ENCODE peak calls at places on chromosomes 5 and 9, in four cellular contexts. One of them, this sample, is unnamed.

GRCh38 chr5:158458086-158458485 is 599.1 kb upstream of the CLINT1 start:
- DNase-seq in neural crest cell: no peak
- DNase-seq in heart left ventricle: no peak
- DNase-seq in nephron progenitor cell: no peak
- DNase-seq in this sample: no peak

GRCh38 chr9:134056483-134057310 is 11.1 kb downstream of the BRD3 start:
- DNase-seq in neural crest cell: no peak
- DNase-seq in heart left ventricle: peak; percentile 63
- DNase-seq in nephron progenitor cell: no peak
- DNase-seq in this sample: no peak

GRCh38 chr9:109918359-109919163 is 138.6 kb downstream of the PALM2AKAP2 start:
- DNase-seq in neural crest cell: no peak
- DNase-seq in heart left ventricle: no peak
- DNase-seq in nephron progenitor cell: no peak
- DNase-seq in this sample: no peak

GRCh38 chr5:8184455-8185063 is 315.6 kb downstream of the MTRR start:
- DNase-seq in neural crest cell: peak; percentile 53
- DNase-seq in heart left ventricle: no peak
- DNase-seq in nephron progenitor cell: peak; percentile 73
- DNase-seq in this sample: peak; percentile 49

GRCh38 chr5:103327451-103327850 is 68.9 kb downstream of the MACIR start:
- DNase-seq in neural crest cell: no peak
- DNase-seq in heart left ventricle: no peak
- DNase-seq in nephron progenitor cell: no peak
- DNase-seq in this sample: no peak

GRCh38 chr9:31393240-31393639 is 991.2 kb upstream of the ACO1 start:
- DNase-seq in neural crest cell: no peak
- DNase-seq in heart left ventricle: no peak
- DNase-seq in nephron progenitor cell: no peak
- DNase-seq in this sample: no peak

GRCh38 chr5:159262859-159263568 is at the start of gene UBLCP1:
- DNase-seq in neural crest cell: peak; percentile 63
- DNase-seq in heart left ventricle: peak; percentile 89
- DNase-seq in nephron progenitor cell: peak; percentile 78
- DNase-seq in this sample: peak; percentile 84

GRCh38 chr5:133369161-133369783 is 243.1 kb downstream of the FSTL4 start:
- DNase-seq in neural crest cell: no peak
- DNase-seq in heart left ventricle: no peak
- DNase-seq in nephron progenitor cell: no peak
- DNase-seq in this sample: no peak

GRCh38 chr5:137075163-137075970 is 423.8 kb downstream of the SPOCK1 start:
- DNase-seq in neural crest cell: peak; percentile 55
- DNase-seq in heart left ventricle: peak; percentile 66
- DNase-seq in nephron progenitor cell: peak; percentile 82
- DNase-seq in this sample: peak; percentile 96
- TF ChIP-seq CTCF in neural crest cell: peak; percentile 80
- TF ChIP-seq CTCF in heart left ventricle: peak; percentile 51
- TF ChIP-seq CTCF in nephron progenitor cell: peak; percentile 72
- TF ChIP-seq CTCF in this sample: peak; percentile 87

DNA sequence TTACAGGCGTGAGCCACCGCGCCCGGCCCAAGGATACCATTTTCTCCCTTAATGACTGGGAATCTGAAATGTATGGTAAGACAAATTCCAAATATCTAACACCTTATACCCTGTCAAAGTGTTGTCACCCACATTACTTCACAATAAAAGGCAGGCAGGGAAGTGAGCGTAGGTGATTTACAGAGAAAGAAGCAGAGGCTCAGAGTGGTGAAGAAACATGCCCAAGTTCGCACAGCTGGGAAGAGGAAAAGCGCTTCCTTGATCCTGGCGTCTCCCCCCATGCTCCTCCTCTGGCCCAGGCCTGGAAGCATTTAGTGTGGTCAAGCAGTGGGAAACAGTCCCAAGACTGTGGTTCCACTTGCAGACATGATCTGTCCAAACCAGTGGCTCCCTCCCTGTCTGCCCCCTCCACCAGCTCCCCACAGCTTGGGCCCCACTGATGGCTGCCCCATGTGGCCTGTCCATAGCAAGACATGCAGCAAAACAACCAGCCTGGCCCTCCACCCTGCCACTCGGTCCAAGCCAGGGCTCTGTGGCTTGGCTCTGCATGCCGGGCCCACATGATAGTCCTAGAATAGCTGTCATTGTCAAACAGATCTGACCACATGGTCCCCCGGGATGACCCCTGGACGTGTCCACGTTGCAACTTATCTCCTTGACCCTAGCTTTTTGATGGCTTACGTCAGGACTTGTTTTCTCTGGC is 107.2 kb downstream of the TTLL11 start:
- DNase-seq in neural crest cell: no peak
- DNase-seq in heart left ventricle: peak; percentile 81
- DNase-seq in nephron progenitor cell: no peak
- DNase-seq in this sample: no peak
- TF ChIP-seq CTCF in neural crest cell: no peak
- TF ChIP-seq CTCF in heart left ventricle: peak; percentile 35
- TF ChIP-seq CTCF in nephron progenitor cell: no peak
- TF ChIP-seq CTCF in this sample: no peak

GRCh38 chr5:104412649-104413240 is 850.2 kb upstream of the NUDT12 start:
- DNase-seq in neural crest cell: peak; percentile 2
- DNase-seq in heart left ventricle: no peak
- DNase-seq in nephron progenitor cell: peak; percentile 15
- DNase-seq in this sample: peak; percentile 38
- TF ChIP-seq CTCF in neural crest cell: peak; percentile 62
- TF ChIP-seq CTCF in heart left ventricle: peak; percentile 29
- TF ChIP-seq CTCF in nephron progenitor cell: peak; percentile 50
- TF ChIP-seq CTCF in this sample: peak; percentile 72

GRCh38 chr5:98825582-98826375 is 52.3 kb downstream of the RGMB start:
- DNase-seq in neural crest cell: no peak
- DNase-seq in heart left ventricle: no peak
- DNase-seq in nephron progenitor cell: no peak
- DNase-seq in this sample: no peak

GRCh38 chr5:98827862-98828261 is 54.4 kb downstream of the RGMB start:
- DNase-seq in neural crest cell: no peak
- DNase-seq in heart left ventricle: no peak
- DNase-seq in nephron progenitor cell: no peak
- DNase-seq in this sample: no peak

GRCh38 chr5:98827161-98827560 is 53.7 kb downstream of the RGMB start:
- DNase-seq in neural crest cell: no peak
- DNase-seq in heart left ventricle: no peak
- DNase-seq in nephron progenitor cell: peak; percentile 10
- DNase-seq in this sample: peak; percentile 39
- TF ChIP-seq CTCF in neural crest cell: peak; percentile 78
- TF ChIP-seq CTCF in heart left ventricle: peak; percentile 60
- TF ChIP-seq CTCF in nephron progenitor cell: peak; percentile 63
- TF ChIP-seq CTCF in this sample: peak; percentile 29

GRCh38 chr5:152397581-152397980 is 7.5 kb downstream of the NMUR2 start:
- DNase-seq in neural crest cell: no peak
- DNase-seq in heart left ventricle: no peak
- DNase-seq in nephron progenitor cell: no peak
- DNase-seq in this sample: no peak
- TF ChIP-seq CTCF in neural crest cell: no peak
- TF ChIP-seq CTCF in heart left ventricle: no peak
- TF ChIP-seq CTCF in nephron progenitor cell: no peak
- TF ChIP-seq CTCF in this sample: no peak

GRCh38 chr5:154868702-154869101 is 10.3 kb downstream of the CNOT8 start:
- DNase-seq in neural crest cell: no peak
- DNase-seq in heart left ventricle: no peak
- DNase-seq in nephron progenitor cell: no peak
- DNase-seq in this sample: no peak
- TF ChIP-seq CTCF in neural crest cell: no peak
- TF ChIP-seq CTCF in heart left ventricle: no peak
- TF ChIP-seq CTCF in nephron progenitor cell: peak; percentile 12
- TF ChIP-seq CTCF in this sample: no peak

GRCh38 chr5:176675676-176676360 is 28.5 kb downstream of the TSPAN17 start:
- DNase-seq in neural crest cell: peak; percentile 39
- DNase-seq in heart left ventricle: peak; percentile 44
- DNase-seq in nephron progenitor cell: peak; percentile 48
- DNase-seq in this sample: peak; percentile 68
- TF ChIP-seq CTCF in neural crest cell: peak; percentile 71
- TF ChIP-seq CTCF in heart left ventricle: peak; percentile 20
- TF ChIP-seq CTCF in nephron progenitor cell: peak; percentile 53
- TF ChIP-seq CTCF in this sample: peak; percentile 76

DNA sequence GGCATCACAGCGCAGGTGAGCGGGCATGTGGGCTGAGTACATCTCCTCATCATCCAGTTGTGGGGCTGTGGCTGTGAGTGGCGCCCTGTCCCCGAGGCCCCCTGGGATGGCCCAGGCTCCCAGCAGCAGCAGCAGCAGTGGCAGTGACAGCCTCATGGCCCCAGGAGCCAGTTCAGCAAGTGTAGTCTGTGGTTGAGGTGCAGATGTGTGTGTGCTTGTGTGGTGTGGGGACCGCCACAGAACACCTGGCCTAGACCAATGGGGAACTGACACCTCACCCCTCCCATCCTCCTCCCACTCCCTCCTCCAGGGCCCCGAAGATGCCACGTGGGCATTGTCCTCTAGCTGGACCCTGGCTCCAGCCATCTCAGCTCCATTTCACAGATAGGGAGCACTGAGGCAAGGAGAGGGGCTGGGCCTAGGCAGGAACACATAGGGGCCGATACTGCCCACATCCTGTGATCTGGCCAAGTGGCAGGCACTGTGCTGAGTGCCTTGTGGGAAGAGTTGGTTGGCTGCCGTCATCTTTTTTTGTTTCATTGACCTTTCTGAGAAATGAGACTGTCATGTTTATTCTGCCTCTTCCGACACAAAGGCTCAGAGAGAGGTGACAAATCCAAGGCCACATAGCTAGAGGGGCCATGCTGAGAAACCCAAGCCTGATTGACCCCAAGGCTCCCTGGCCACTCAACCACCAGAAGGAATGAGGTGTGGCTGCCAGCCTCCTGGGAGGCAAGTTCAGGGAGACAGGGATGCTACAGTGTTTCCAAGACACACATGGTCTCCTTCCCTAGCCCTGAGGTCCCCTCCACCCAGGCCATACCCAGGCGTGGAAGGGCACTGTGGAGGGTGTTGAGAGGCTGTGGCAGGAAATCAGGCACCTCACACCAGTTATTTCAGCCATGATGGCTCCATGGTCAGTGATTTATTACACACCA is at the start of gene MZB1:
- DNase-seq in neural crest cell: no peak
- DNase-seq in heart left ventricle: no peak
- DNase-seq in nephron progenitor cell: no peak
- DNase-seq in this sample: no peak
- TF ChIP-seq CTCF in neural crest cell: no peak
- TF ChIP-seq CTCF in heart left ventricle: no peak
- TF ChIP-seq CTCF in nephron progenitor cell: no peak
- TF ChIP-seq CTCF in this sample: no peak

This sample was measured in Calu3.